ENCODE peak calls at places on chromosomes 13 and 19, in four cellular contexts. X is activated B cell treated with CpG ODN at 0.5 μM for 24 hours, A is testis, Z is mammary epithelial cell. K is an unnamed sample.

GRCh38 chr13:28499579-28499978 is 4.7 kb upstream of the FLT1 start:
- DNase-seq in X (no peak), Z (no peak), A (no peak), K (no peak)

GRCh38 chr13:63092461-63092860 is 1676.8 kb upstream of the PCDH20 start:
- DNase-seq in A (no peak), Z (no peak), X (no peak), K (no peak)

GRCh38 chr13:111468037-111468959 is 147.9 kb downstream of the TEX29 start:
- DNase-seq in Z (no peak), X (no peak), A (peak; percentile 6), K (no peak)

GRCh38 chr13:73467103-73467502 is 408.3 kb downstream of the KLF5 start:
- DNase-seq in A (no peak), X (no peak), Z (peak; percentile 46), K (no peak)

GRCh38 chr13:65540064-65540635 is 1690.0 kb downstream of the PCDH9 start:
- DNase-seq in Z (no peak), A (no peak), X (no peak), K (no peak)

GRCh38 chr19:7415163-7415856 is 66.6 kb downstream of the ARHGEF18 start:
- DNase-seq in Z (no peak), X (no peak), A (peak; percentile 47), K (no peak)

GRCh38 chr19:44752816-44753618 is 4.5 kb downstream of the BCL3 start:
- DNase-seq in A (peak; percentile 92), X (peak; percentile 87), Z (peak; percentile 94), K (peak; percentile 70)

GRCh38 chr13:72875233-72875632 is 93.3 kb downstream of the PIBF1 start:
- DNase-seq in A (no peak), Z (no peak), X (no peak), K (no peak)

GRCh38 chr13:77637583-77637982 is 59.9 kb upstream of the SLAIN1 start:
- DNase-seq in X (no peak), A (no peak), Z (no peak), K (no peak)

GRCh38 chr19:28466107-28467045 is 746.6 kb downstream of the UQCRFS1 start:
- DNase-seq in Z (peak; percentile 35), A (peak; percentile 82), X (no peak), K (peak; percentile 84)

GRCh38 chr19:4678881-4679379 is 8.8 kb upstream of the MYDGF start:
- DNase-seq in A (peak; percentile 69), X (no peak), Z (no peak), K (peak; percentile 73)

GRCh38 chr19:4679416-4679815 is 9.3 kb upstream of the MYDGF start:
- DNase-seq in Z (no peak), X (no peak), A (no peak), K (no peak)

GRCh38 chr19:4673726-4674125 is 3.6 kb upstream of the MYDGF start:
- DNase-seq in X (no peak), Z (no peak), A (no peak), K (no peak)

GRCh38 chr19:4675346-4675745 is 5.2 kb upstream of the MYDGF start:
- DNase-seq in X (no peak), Z (no peak), A (no peak), K (peak; percentile 29)

DNA sequence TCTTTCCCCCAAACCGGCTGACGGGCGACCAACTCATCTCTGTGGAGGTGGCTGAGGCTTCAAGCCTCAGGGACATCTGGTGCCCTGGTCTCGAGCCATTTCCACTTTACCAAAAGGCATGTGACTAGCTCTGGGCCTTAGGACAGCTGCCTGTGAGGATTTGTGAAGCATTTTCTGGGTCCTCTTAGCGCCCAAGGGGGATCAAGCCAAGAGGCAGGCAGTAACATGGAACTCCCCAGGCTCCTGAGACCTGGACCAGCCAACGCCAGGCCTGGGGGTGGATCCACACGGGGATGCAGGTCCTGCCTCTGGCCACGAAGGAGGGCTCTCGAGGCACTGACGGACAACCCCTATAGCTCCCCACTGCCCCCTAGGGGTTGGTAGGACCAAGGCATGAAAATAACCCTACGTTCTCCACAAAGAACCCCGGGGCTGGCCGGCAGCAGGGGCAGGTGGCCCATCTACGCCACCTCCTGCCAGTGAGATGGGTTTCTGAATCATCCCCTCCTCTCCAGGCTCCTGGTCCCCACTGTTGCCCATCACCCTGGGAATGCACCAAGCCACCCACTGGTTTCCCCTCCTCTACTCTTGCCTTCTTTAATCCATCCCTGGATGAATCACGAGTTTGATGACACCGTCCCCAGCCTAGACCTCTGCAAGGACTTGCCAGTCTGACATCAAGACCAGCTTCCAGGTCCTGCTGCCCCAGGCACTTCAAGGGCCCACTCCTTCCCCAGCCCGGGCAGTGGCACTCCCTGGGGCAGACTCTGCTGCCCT is 7.0 kb upstream of the MYDGF start:
- DNase-seq in Z (no peak), A (peak; percentile 60), X (no peak), K (peak; percentile 50)
- TF ChIP-seq CTCF in Z (peak; percentile 65), A (peak; percentile 43), X (no peak), K (peak; percentile 45)

GRCh38 chr19:40552848-40553247 is 23.8 kb upstream of the SHKBP1 start:
- DNase-seq in Z (no peak), A (no peak), X (no peak), K (no peak)

GRCh38 chr19:40556953-40557530 is 19.6 kb upstream of the SHKBP1 start:
- DNase-seq in Z (no peak), X (no peak), A (no peak), K (no peak)

GRCh38 chr19:40555978-40556689 is 20.5 kb upstream of the SHKBP1 start:
- DNase-seq in X (no peak), A (no peak), Z (no peak), K (no peak)

GRCh38 chr19:40550951-40551350 is 25.7 kb upstream of the SHKBP1 start:
- DNase-seq in X (no peak), Z (no peak), A (no peak), K (no peak)

DNA sequence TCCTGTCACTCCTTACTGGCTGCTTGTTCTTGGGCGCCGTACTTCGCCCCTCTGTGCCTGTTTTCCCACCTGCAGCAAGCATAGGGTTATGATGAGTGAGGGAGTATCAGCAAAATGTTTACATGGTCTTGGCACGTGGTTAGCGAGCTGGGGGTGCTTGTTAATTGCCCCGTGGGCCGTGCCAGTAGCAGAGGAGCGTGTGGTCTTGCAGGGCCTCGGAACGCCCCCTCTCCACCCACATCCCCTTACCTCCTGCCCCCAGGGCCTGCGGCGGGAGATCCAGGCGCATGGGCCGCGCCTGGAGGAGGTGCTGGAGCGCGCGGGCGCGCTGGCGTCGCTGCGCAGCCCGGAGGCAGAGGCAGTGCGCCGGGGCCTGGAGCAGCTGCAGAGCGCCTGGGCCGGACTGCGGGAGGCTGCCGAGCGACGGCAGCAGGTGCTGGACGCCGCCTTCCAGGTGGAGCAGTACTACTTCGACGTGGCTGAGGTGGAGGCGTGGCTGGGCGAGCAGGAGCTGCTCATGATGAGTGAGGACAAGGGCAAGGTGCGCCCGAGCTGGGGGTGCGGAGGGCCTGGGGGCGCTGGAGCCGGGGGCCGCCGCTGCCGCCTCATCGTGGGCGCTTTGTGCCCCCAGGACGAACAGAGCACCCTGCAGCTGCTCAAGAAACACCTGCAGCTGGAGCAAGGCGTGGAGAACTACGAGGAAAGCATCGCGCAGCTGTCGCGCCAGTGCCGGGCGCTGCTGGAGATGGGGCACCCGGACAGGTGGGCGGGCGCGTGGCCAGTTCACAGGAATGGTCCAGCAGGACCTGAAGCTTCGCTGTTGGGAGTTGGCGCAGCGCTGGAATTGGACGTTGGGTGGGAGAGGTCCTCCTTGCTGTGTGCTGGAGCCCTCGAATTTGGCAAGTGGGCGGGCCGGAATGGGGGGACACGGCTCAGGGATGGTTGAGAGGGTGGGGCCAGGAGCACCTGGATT is 22.5 kb upstream of the SHKBP1 start:
- DNase-seq in A (no peak), Z (peak; percentile 12), X (no peak), K (peak; percentile 42)
- TF ChIP-seq CTCF in A (no peak), Z (no peak), X (no peak), K (no peak)

DNA sequence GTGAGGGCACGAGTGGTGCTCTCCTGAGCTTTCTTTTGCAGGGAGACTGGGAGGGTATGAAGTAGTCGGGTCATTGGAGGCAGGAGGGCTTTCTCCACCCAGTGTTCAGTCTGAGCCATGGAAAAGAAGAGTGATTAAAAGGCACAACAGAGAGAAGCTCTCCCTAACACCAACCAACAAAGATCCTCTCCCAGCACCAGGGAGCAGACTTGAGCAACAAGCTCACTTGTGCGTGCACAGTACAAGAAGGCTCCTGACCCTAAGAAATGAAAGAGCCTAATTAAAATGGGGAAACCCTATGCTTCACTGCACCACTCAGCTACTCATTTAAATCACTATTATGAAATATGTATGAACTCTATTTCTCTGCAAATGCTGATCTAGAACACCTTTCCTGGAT is 276.3 kb upstream of the SOX21 start:
- DNase-seq in A (no peak), X (no peak), Z (no peak), K (no peak)
- TF ChIP-seq CTCF in A (no peak), X (no peak), Z (no peak), K (no peak)

GRCh38 chr13:96065851-96066250 is 12.7 kb upstream of the UGGT2 start:
- DNase-seq in A (no peak), Z (no peak), X (no peak), K (no peak)
- TF ChIP-seq CTCF in A (no peak), Z (no peak), X (no peak), K (no peak)

GRCh38 chr19:50226536-50226935 is 23.1 kb downstream of the MYH14 start:
- DNase-seq in X (no peak), Z (no peak), A (no peak), K (no peak)

GRCh38 chr19:50232600-50232999 is 29.2 kb downstream of the MYH14 start:
- DNase-seq in Z (no peak), A (no peak), X (no peak), K (no peak)

GRCh38 chr19:50233308-50233910 is 30.0 kb downstream of the MYH14 start:
- DNase-seq in X (no peak), A (no peak), Z (no peak), K (no peak)

GRCh38 chr19:50231821-50232220 is 28.4 kb downstream of the MYH14 start:
- DNase-seq in A (no peak), X (no peak), Z (no peak), K (no peak)

GRCh38 chr19:50230379-50231351 is 27.2 kb downstream of the MYH14 start:
- DNase-seq in X (no peak), A (peak; percentile 30), Z (no peak), K (peak; percentile 27)
- TF ChIP-seq CTCF in X (no peak), A (no peak), Z (no peak), K (peak; percentile 19)

GRCh38 chr13:76454991-76455390 is 431.2 kb downstream of the KCTD12 start:
- DNase-seq in Z (no peak), X (no peak), A (no peak), K (no peak)
- TF ChIP-seq CTCF in Z (no peak), X (no peak), A (no peak), K (no peak)

GRCh38 chr19:30802424-30803013 is 430.3 kb downstream of the ZNF536 start:
- DNase-seq in X (no peak), Z (no peak), A (no peak), K (no peak)

GRCh38 chr19:30795727-30796126 is 423.5 kb downstream of the ZNF536 start:
- DNase-seq in X (no peak), A (no peak), Z (no peak), K (no peak)

GRCh38 chr19:30799854-30800755 is 427.9 kb downstream of the ZNF536 start:
- DNase-seq in X (no peak), A (peak; percentile 75), Z (no peak), K (peak; percentile 75)
- TF ChIP-seq CTCF in X (no peak), A (peak; percentile 62), Z (peak; percentile 37), K (peak; percentile 84)

GRCh38 chr13:23175920-23176319 is 4.9 kb upstream of the SGCG start:
- DNase-seq in Z (no peak), A (no peak), X (no peak), K (no peak)
- TF ChIP-seq CTCF in Z (peak; percentile 15), A (peak; percentile 30), X (no peak), K (peak; percentile 40)